ENCODE peak calls at places on chromosomes 2 and 18, in seven cellular contexts. W is small intestine; C is CD4-positive, CD25-positive, alpha-beta regulatory T cell; B is IMR-90; E is adrenal gland; T is spleen; H is CD8-positive, alpha-beta memory T cell. N is an unnamed sample. For H3K4me1, the result is how much of the 10 kb centered on the place peaks cover.

GRCh38 chr2:86226780-86227520 is 27.7 kb downstream of the MRPL35 start:
- DNase-seq in E (no peak), C (no peak), H (no peak), T (no peak), B (no peak), W (no peak), N (no peak)

GRCh38 chr2:122639721-122640120 is 884.3 kb downstream of the TSN start:
- DNase-seq in W (no peak), H (no peak), B (no peak), E (no peak), T (no peak), C (no peak), N (no peak)

GRCh38 chr2:75241696-75242095 is 42.4 kb upstream of the TACR1 start:
- DNase-seq in E (no peak), T (no peak), C (no peak), W (no peak), B (peak), H (no peak), N (no peak)

GRCh38 chr2:75627902-75628504 is 18.6 kb upstream of the MRPL19 start:
- DNase-seq in E (peak), T (peak), B (peak), W (peak), C (peak), H (peak), N (peak)

GRCh38 chr18:58856881-58857280 is 7.8 kb upstream of the ZNF532 start:
- DNase-seq in T (no peak), C (no peak), B (peak), W (no peak), E (no peak), H (no peak), N (no peak)

GRCh38 chr18:26386002-26386401 is 159.8 kb downstream of the TAF4B start:
- DNase-seq in C (no peak), H (no peak), B (peak), T (no peak), E (peak), W (peak), N (no peak)

GRCh38 chr2:190618030-190618429 is 30.9 kb upstream of the NAB1 start:
- DNase-seq in H (no peak), E (peak), T (no peak), W (peak), B (no peak), C (no peak), N (no peak)

GRCh38 chr2:229825476-229825875 is 96.3 kb downstream of the TRIP12 start:
- DNase-seq in W (no peak), H (no peak), C (no peak), B (no peak), E (no peak), T (no peak), N (no peak)

GRCh38 chr2:45649855-45650806 is 1.3 kb upstream of the PRKCE start:
- DNase-seq in T (peak), C (peak), E (peak), W (peak), H (peak), B (peak), N (peak)

GRCh38 chr2:71930073-71930681 is 217.5 kb downstream of the CYP26B1 start:
- DNase-seq in H (no peak), T (peak), E (no peak), C (no peak), W (peak), B (no peak), N (no peak)

GRCh38 chr18:13273800-13274199 is 55.2 kb downstream of the LDLRAD4 start:
- DNase-seq in H (no peak), B (no peak), C (peak), W (no peak), E (no peak), T (no peak), N (no peak)

GRCh38 chr2:204655101-204655500 is 109.8 kb downstream of the PARD3B start:
- DNase-seq in W (no peak), B (peak), C (no peak), E (no peak), H (no peak), T (no peak), N (no peak)

GRCh38 chr2:67927489-67927888 is 135.3 kb downstream of the C1D start:
- DNase-seq in H (no peak), W (no peak), C (no peak), B (no peak), T (no peak), E (no peak), N (no peak)

GRCh38 chr2:239780236-239780997 is 244.7 kb downstream of the NDUFA10 start:
- DNase-seq in H (no peak), W (no peak), B (no peak), E (no peak), T (peak), C (no peak), N (no peak)

GRCh38 chr2:133452561-133452960 is 115.7 kb downstream of the NCKAP5 start:
- DNase-seq in H (no peak), B (no peak), W (no peak), C (no peak), T (no peak), E (no peak), N (no peak)

GRCh38 chr2:158457092-158457825 is 507 bp downstream of the PKP4 start:
- DNase-seq in W (peak), E (peak), H (peak), B (peak), C (peak), T (peak), N (peak)

GRCh38 chr18:23982154-23983071 is 32.1 kb upstream of the TTC39C start:
- DNase-seq in E (peak), C (no peak), B (peak), T (no peak), W (peak), H (no peak), N (no peak)

GRCh38 chr2:16613475-16613874 is 52.2 kb downstream of the CYRIA start:
- DNase-seq in W (no peak), E (no peak), C (no peak), B (no peak), H (no peak), T (no peak), N (no peak)

GRCh38 chr2:3168230-3168891 is 209.3 kb downstream of the EIPR1 start:
- DNase-seq in C (no peak), E (no peak), W (no peak), T (peak), B (peak), H (no peak), N (no peak)

GRCh38 chr18:23171581-23172156 is 36.4 kb downstream of the CABLES1 start:
- DNase-seq in W (no peak), B (no peak), C (no peak), H (no peak), T (peak), E (no peak), N (no peak)

GRCh38 chr2:7567646-7568045 is 650.4 kb downstream of the RNF144A start:
- DNase-seq in C (no peak), T (peak), H (peak), B (no peak), E (no peak), W (peak), N (peak)

GRCh38 chr2:43212931-43213330 is 13.5 kb downstream of the ZFP36L2 start:
- DNase-seq in C (no peak), E (peak), H (no peak), B (no peak), T (peak), W (peak), N (peak)

GRCh38 chr2:97748397-97748796 is 35.0 kb downstream of the ZAP70 start:
- DNase-seq in T (peak), W (peak), C (peak), H (peak), B (no peak), E (no peak), N (peak)

GRCh38 chr2:239195318-239195871 is 205.4 kb downstream of the HDAC4 start:
- DNase-seq in T (no peak), E (no peak), H (no peak), B (no peak), W (peak), C (no peak), N (no peak)

GRCh38 chr2:151043484-151043883 is 218.2 kb downstream of the RBM43 start:
- DNase-seq in B (peak), T (no peak), E (no peak), H (no peak), W (no peak), C (no peak), N (no peak)

GRCh38 chr18:74013955-74014354 is 133.7 kb downstream of the FBXO15 start:
- DNase-seq in B (peak), C (no peak), T (no peak), E (no peak), W (no peak), H (no peak), N (no peak)

DNA sequence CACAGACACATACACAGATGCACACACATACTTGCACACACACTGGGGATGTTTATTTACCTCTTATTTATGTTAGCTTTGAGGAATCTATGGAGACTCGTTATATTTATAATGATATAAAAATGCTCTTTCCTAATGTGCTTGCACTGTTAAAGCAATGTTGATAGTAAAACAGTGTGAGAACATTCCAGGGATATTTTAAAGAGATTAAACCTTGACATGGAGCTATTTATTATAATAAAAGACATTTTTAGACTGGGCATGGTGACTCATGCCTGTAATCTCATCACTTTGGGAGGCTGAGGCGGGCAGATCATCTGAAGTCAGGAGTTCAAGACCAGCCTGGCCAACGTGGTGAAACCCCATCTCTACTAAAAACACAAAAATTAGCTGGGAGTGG is 557.3 kb upstream of the ZNF804A start:
- DNase-seq in W (no peak), T (no peak), B (no peak), C (no peak), H (no peak), E (no peak), N (no peak)
- H3K4me3 ChIP-seq in W (no peak), T (no peak), B (no peak), C (no peak), H (no peak), E (no peak), N (no peak)

GRCh38 chr18:37421349-37422080 is 144.1 kb downstream of the CELF4 start:
- DNase-seq in C (no peak), T (no peak), B (no peak), W (no peak), E (peak), H (no peak), N (no peak)

GRCh38 chr18:37419866-37420265 is 145.7 kb downstream of the CELF4 start:
- DNase-seq in W (no peak), T (no peak), C (no peak), E (no peak), H (no peak), B (no peak), N (no peak)

GRCh38 chr18:37419272-37419671 is 146.3 kb downstream of the CELF4 start:
- DNase-seq in E (no peak), W (no peak), B (peak), H (no peak), T (no peak), C (no peak), N (no peak)

GRCh38 chr18:37422116-37422515 is 143.5 kb downstream of the CELF4 start:
- DNase-seq in H (no peak), C (no peak), W (no peak), E (no peak), T (no peak), B (no peak), N (no peak)

DNA sequence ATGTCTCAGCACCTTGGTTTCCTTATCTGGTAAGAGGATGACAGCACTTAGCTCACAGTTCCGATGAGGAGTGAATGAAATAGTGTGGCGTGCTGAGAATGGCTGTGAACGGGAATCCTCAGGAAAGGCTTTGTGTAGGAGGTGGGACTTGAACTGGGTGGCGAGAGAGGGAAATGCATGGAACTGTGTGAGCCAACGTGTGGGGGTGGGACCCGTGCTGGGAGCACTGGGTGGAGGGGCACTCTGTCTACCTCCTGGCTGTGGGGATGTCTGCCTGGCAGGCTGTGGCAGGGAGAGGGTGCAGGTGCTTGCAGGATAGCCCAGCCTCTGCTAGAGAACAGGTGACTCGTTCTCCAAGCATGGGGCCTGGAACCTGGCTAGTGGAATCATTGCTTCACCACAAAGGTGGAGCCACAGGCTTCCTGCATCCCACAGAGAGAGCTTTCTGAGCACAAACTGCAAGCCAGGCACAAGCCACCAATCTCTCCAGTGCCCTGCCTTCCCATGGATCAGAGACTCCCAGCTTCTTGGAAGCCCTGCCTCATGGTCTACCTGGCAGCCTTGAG is 145.2 kb downstream of the CELF4 start:
- DNase-seq in C (no peak), E (no peak), T (no peak), H (no peak), W (no peak), B (no peak), N (no peak)
- H3K4me1 ChIP-seq in C (under half), E (under half), T (under half), H (under half), W (under half), B (under half), N (under half)

DNA sequence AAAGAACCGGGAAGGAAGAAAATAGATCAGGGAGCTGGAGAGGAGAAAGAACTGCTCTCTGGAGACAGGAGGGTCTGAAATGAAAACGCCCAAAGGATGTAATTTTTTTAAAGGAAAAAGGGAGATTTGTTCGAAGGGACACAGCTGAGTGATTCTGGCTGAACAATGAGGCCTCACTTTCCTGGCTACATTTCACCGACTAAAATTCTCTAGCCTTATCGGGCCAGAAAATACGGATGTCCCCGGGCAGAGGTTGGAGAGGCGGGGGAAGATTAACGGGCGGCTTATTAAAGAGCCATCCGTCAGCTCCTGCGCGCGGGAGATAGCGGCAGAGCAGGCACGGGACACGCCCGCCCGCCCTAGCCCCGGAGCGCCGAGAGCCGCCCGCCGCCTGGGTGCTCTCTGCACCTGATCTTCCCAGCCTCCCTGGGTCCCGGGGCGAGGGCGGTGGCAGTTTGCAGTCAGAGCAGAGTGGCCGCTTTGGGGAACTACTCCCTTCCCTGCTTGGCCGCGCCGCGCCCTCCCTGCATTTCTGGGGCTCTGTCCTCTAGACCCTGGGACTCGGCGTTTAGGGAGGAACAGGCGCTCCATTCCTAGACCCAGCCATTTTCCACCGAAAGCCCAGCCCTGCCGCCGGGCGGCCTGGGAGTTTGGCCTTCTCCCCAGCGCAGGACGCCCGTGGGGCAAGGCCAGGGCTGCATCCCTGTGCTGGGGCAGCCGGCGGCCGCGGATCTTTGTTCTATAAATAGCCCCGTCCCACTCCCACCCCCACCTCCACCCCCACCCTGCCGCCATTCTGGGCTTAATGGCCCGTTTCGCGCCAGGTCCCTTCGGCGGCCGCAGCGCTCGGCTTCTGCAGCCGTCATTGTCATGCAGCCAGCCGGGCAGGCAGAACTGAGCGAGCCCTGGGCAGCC is 6.5 kb downstream of the GAD1 start:
- DNase-seq in H (no peak), C (no peak), E (no peak), T (peak), B (no peak), W (no peak), N (no peak)
- H3K4me3 ChIP-seq in H (no peak), C (no peak), E (no peak), T (no peak), B (no peak), W (no peak), N (peak)

DNA sequence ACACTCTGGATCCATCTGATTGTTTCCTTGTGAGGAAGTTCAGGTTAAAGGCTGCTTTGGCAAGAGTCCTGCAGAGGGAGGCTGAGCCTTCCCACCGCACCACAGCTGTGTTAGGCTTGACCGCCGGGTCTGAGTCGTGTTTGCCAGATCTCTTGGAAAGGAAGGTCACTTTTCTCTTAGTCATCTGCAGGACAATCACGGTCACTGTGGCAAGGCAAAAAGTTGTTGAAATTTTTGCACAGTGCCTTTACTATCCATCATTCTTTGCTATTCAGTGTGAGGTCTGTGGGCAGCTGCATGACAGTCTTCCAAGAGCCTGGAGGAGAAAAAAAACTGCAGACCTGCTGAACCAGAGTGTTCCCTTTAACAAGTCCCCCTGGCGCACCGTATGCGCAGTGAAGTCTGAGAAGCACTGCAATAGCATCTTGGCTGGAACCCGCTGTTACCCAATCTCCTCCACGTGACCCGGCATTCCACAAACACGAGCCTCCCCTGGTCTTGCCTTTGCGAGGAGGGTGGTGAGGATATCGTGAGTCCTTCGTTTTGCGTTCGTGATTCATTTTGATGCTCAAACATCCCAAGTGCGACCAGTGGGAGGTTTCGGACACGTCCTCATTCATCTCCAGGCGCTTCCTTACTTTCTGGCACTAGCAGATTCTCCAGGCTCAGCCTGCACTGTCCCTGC is 23.0 kb downstream of the BIN1 start:
- DNase-seq in C (no peak), T (no peak), W (peak), H (no peak), B (peak), E (peak), N (peak)
- H3K4me1 ChIP-seq in C (half or more), T (half or more), W (under half), H (half or more), B (half or more), E (half or more), N (under half)

GRCh38 chr2:197131558-197131855 is 179.1 kb downstream of the ANKRD44 start:
- DNase-seq in W (no peak), H (no peak), C (no peak), T (peak), B (no peak), E (no peak), N (peak)

GRCh38 chr2:197128126-197128525 is 182.5 kb downstream of the ANKRD44 start:
- DNase-seq in B (no peak), H (no peak), W (no peak), T (no peak), E (no peak), C (no peak), N (no peak)

GRCh38 chr2:197130318-197130717 is 180.3 kb downstream of the ANKRD44 start:
- DNase-seq in E (no peak), T (no peak), W (peak), B (no peak), H (no peak), C (no peak), N (no peak)

GRCh38 chr2:197126630-197127029 is 183.9 kb downstream of the ANKRD44 start:
- DNase-seq in B (no peak), W (no peak), T (no peak), E (no peak), H (no peak), C (no peak), N (no peak)

DNA sequence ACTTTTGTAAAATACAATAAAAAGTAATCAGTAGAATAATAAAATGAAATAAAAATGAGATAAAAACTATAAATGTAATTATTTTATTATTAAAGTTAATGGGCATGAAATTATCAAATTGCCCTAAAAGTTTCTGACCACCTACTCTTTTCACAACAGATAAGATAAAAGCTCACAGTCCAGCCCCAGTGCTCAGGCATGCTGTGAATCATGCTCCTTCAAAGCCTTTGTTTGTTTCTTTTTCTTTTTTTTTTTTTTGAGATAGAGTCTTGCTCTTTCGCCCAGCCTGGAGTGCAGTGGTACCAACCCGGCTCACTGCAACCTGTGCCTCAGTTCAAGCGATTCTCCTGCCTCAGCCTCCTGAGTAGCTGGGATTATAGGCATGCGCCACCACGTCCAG is 181.7 kb downstream of the ANKRD44 start:
- DNase-seq in T (no peak), C (no peak), B (peak), W (no peak), E (peak), H (no peak), N (no peak)
- H3K4me3 ChIP-seq in T (no peak), C (no peak), B (no peak), W (no peak), E (no peak), H (no peak), N (no peak)